ENCODE peak calls at places on chromosomes 3 and 15, in eight cellular contexts. X is Peyer's patch, Z is fibroblast of lung, G is AG04450, W is endodermal cell, E is mammary epithelial cell, I is A549, V is heart left ventricle. N is an unnamed sample. For H3K9me3, the result is how much of the 10 kb centered on the place peaks cover.

GRCh38 chr15:38589502-38589901 is 24.9 kb upstream of the RASGRP1 start:
- DNase-seq in I (peak), G (peak), E (peak), V (peak), W (no peak), X (no peak), Z (peak), N (no peak)

GRCh38 chr3:31704651-31705179 is 172.0 kb downstream of the STT3B start:
- DNase-seq in I (peak), W (no peak), G (peak), V (peak), Z (peak), E (peak), X (no peak), N (no peak)

GRCh38 chr15:77907824-77908751 is 169.4 kb downstream of the TBC1D2B start:
- DNase-seq in I (no peak), X (peak), G (no peak), Z (peak), E (no peak), W (peak), V (no peak), N (peak)

GRCh38 chr3:194664857-194665256 is 7.1 kb downstream of the LSG1 start:
- DNase-seq in Z (no peak), W (no peak), E (no peak), G (no peak), I (no peak), V (no peak), X (no peak), N (no peak)

GRCh38 chr3:14773691-14774128 is 45.1 kb upstream of the FGD5 start:
- DNase-seq in G (no peak), X (no peak), I (no peak), W (peak), V (no peak), Z (no peak), E (no peak), N (no peak)

GRCh38 chr3:157204431-157204830 is 44.5 kb upstream of the CCNL1 start:
- DNase-seq in X (no peak), I (peak), G (peak), V (no peak), Z (peak), W (no peak), E (peak), N (no peak)

GRCh38 chr15:59976480-59976879 is 27.6 kb upstream of the FOXB1 start:
- DNase-seq in I (no peak), E (no peak), G (no peak), X (peak), Z (no peak), W (no peak), V (no peak), N (no peak)

GRCh38 chr15:41847981-41848380 is 9.3 kb downstream of the PLA2G4B start:
- DNase-seq in I (no peak), X (no peak), Z (no peak), W (no peak), G (no peak), E (no peak), V (no peak), N (no peak)

GRCh38 chr3:176948123-176948522 is 249.2 kb downstream of the TBL1XR1 start:
- DNase-seq in Z (no peak), X (no peak), V (no peak), G (no peak), I (no peak), E (no peak), W (no peak), N (no peak)

GRCh38 chr15:25709437-25710159 is 153.5 kb downstream of the ATP10A start:
- DNase-seq in V (no peak), E (no peak), Z (no peak), G (no peak), X (no peak), I (no peak), W (no peak), N (no peak)

GRCh38 chr15:72230197-72231065 is 559 bp downstream of the PKM start:
- DNase-seq in I (peak), W (peak), Z (peak), E (peak), X (peak), V (peak), G (peak), N (peak)

GRCh38 chr3:173983353-173983752 is 585.8 kb downstream of the NLGN1 start:
- DNase-seq in G (no peak), I (no peak), V (no peak), W (no peak), E (no peak), Z (no peak), X (no peak), N (no peak)

GRCh38 chr3:11844891-11845290 is 1.8 kb downstream of the TAMM41 start:
- DNase-seq in Z (no peak), W (no peak), E (no peak), X (no peak), G (no peak), I (no peak), V (no peak), N (no peak)

GRCh38 chr3:15015456-15015855 is 49.7 kb downstream of the MRPS25 start:
- DNase-seq in E (no peak), X (no peak), Z (no peak), G (no peak), I (no peak), V (no peak), W (no peak), N (no peak)

GRCh38 chr15:57743424-57743823 is 36.9 kb downstream of the POLR2M start:
- DNase-seq in I (peak), Z (no peak), G (no peak), V (no peak), W (peak), E (no peak), X (no peak), N (no peak)

GRCh38 chr15:59296181-59296617 is 76.5 kb downstream of the MYO1E start:
- DNase-seq in V (no peak), X (no peak), I (peak), Z (peak), E (peak), G (peak), W (peak), N (no peak)

GRCh38 chr15:31177936-31178335 is 76.4 kb upstream of the TRPM1 start:
- DNase-seq in Z (no peak), I (no peak), G (no peak), X (no peak), V (no peak), E (no peak), W (no peak), N (no peak)

GRCh38 chr15:40776537-40777141 is 6.9 kb downstream of the C15orf62 start:
- DNase-seq in G (no peak), Z (peak), X (no peak), V (no peak), I (no peak), E (peak), W (no peak), N (peak)

GRCh38 chr3:171811059-171811912 is 1.0 kb upstream of the PLD1 start:
- DNase-seq in G (peak), I (peak), W (no peak), E (peak), V (no peak), Z (peak), X (no peak), N (no peak)

GRCh38 chr3:105791134-105791533 is 77.7 kb downstream of the CBLB start:
- DNase-seq in X (no peak), V (no peak), W (no peak), G (no peak), Z (peak), E (no peak), I (no peak), N (no peak)

GRCh38 chr15:87142096-87142495 is 1062.4 kb downstream of the AGBL1 start:
- DNase-seq in Z (no peak), W (no peak), X (no peak), E (no peak), V (no peak), G (no peak), I (no peak), N (no peak)

GRCh38 chr3:15527031-15527459 is 5.5 kb upstream of the COLQ start:
- DNase-seq in G (no peak), X (no peak), Z (peak), W (peak), V (no peak), E (no peak), I (no peak), N (peak)

DNA sequence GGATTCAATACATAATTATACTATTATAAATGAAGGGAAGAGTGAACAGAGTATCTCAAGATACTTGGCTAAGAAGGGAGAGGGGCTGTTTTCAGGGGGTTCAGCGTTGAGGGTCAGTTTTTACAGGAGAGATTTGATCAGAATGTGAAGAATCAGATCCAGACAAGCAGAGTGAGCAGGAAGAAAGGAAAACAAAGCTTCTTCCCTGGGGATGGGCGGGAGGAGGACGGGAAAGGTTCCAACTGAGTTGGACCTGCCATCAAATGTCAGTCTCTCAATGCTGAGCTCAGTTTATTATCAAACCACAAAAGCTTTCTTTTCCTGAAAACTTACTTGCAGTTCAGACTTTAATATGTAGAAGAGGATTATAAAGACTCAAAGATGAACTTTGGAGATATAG is 6.0 kb upstream of the MELTF start:
- DNase-seq in G (no peak), X (no peak), E (no peak), I (no peak), Z (no peak), W (no peak), V (no peak), N (no peak)
- TF ChIP-seq CTCF in G (no peak), X (no peak), E (no peak), I (no peak), Z (no peak), W (no peak), V (no peak), N (no peak)

GRCh38 chr15:62269504-62269903 is 104.4 kb upstream of the C2CD4B start:
- DNase-seq in X (no peak), E (peak), V (no peak), G (no peak), W (no peak), Z (peak), I (no peak), N (no peak)
- H3K9me3 ChIP-seq in X (under half), E (under half), V (under half), G (under half), W (under half), Z (under half), I (under half), N (under half)

GRCh38 chr15:80838666-80839065 is 59.5 kb downstream of the CEMIP start:
- DNase-seq in V (no peak), G (no peak), I (no peak), W (no peak), X (no peak), Z (no peak), E (no peak), N (no peak)
- TF ChIP-seq CTCF in V (no peak), G (no peak), I (no peak), W (no peak), X (no peak), Z (no peak), E (no peak), N (no peak)

GRCh38 chr15:22227961-22228762 is 147.8 kb downstream of the OR4M2 start:
- DNase-seq in G (no peak), X (no peak), Z (no peak), I (no peak), W (no peak), E (no peak), V (no peak), N (no peak)

GRCh38 chr15:22224241-22224671 is 143.9 kb downstream of the OR4M2 start:
- DNase-seq in G (no peak), W (no peak), E (no peak), X (peak), I (peak), V (no peak), Z (no peak), N (no peak)

GRCh38 chr15:22229971-22230815 is 149.9 kb downstream of the OR4M2 start:
- DNase-seq in V (no peak), W (no peak), Z (no peak), G (no peak), E (no peak), X (no peak), I (no peak), N (no peak)

GRCh38 chr15:22226034-22226790 is 145.9 kb downstream of the OR4M2 start:
- DNase-seq in X (peak), G (no peak), Z (no peak), I (no peak), V (no peak), W (no peak), E (no peak), N (no peak)

GRCh38 chr15:22227411-22227810 is 147.1 kb downstream of the OR4M2 start:
- DNase-seq in X (peak), E (no peak), W (no peak), V (no peak), G (no peak), Z (no peak), I (no peak), N (no peak)
- H3K9me3 ChIP-seq in X (under half), E (under half), W (half or more), V (under half), G (half or more), Z (under half), I (under half), N (under half)

GRCh38 chr3:112653881-112654300 is 12.9 kb upstream of the CCDC80 start:
- DNase-seq in W (no peak), V (peak), X (no peak), G (peak), Z (peak), I (peak), E (peak), N (no peak)
- TF ChIP-seq CTCF in W (no peak), V (no peak), X (no peak), G (peak), Z (no peak), I (no peak), E (no peak), N (no peak)

GRCh38 chr15:79923068-79923514 is 26.3 kb upstream of the MTHFS start:
- DNase-seq in W (peak), E (peak), I (peak), Z (peak), X (peak), V (peak), G (no peak), N (peak)

GRCh38 chr15:79919090-79919748 is 22.4 kb upstream of the MTHFS start:
- DNase-seq in E (no peak), X (no peak), G (no peak), I (no peak), W (peak), Z (no peak), V (no peak), N (no peak)

GRCh38 chr15:79922512-79923067 is 25.8 kb upstream of the MTHFS start:
- DNase-seq in X (no peak), E (no peak), I (no peak), Z (peak), V (no peak), W (no peak), G (no peak), N (no peak)

GRCh38 chr15:79918278-79918677 is 21.5 kb upstream of the MTHFS start:
- DNase-seq in V (no peak), X (no peak), G (no peak), W (peak), I (no peak), E (no peak), Z (no peak), N (no peak)

GRCh38 chr15:79919749-79920511 is 23.1 kb upstream of the MTHFS start:
- DNase-seq in Z (no peak), X (no peak), W (peak), V (no peak), G (no peak), I (no peak), E (no peak), N (no peak)
- H3K9me3 ChIP-seq in Z (under half), X (under half), W (half or more), V (under half), G (half or more), I (half or more), E (under half), N (under half)

GRCh38 chr15:81386947-81387346 is 12.9 kb upstream of the TMC3 start:
- DNase-seq in Z (peak), V (no peak), X (no peak), E (no peak), I (no peak), W (no peak), G (no peak), N (no peak)
- TF ChIP-seq CTCF in Z (no peak), V (no peak), X (no peak), E (no peak), I (no peak), W (no peak), G (no peak), N (no peak)

GRCh38 chr3:185233328-185233727 is 20.5 kb downstream of the EHHADH start:
- DNase-seq in E (no peak), Z (no peak), I (no peak), V (no peak), X (no peak), G (no peak), W (no peak), N (no peak)
- H3K9me3 ChIP-seq in E (under half), Z (under half), I (under half), V (under half), X (under half), G (under half), W (under half), N (under half)

DNA sequence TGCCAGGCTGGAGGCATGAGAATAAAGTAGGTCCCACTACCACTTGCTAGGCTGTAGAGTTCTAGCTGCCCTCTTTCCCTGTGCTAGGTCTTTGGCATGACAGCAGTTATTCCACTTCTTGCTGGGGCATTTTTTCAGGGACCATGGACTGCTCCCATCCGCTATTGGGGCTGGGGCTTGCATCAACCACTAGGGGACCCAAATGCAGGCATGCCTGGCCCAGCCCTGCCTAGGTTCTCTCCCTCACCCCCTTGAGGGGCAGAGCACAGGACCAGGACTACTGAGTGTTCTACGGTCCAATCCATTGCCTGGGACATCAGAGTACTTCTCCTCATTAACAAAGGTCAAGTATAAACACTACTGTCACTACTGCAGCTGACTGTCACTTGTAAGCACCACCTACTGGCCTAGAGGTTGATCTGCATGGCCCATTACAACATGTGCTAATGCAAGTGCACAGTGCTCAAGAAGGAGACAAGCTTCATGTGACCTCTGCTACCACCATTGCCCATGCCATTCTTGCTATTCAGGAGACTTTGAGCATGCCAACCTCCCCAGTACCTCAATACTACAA is 270.5 kb downstream of the MBNL1 start:
- DNase-seq in X (no peak), W (peak), G (no peak), Z (no peak), V (no peak), E (no peak), I (peak), N (no peak)
- TF ChIP-seq CTCF in X (peak), W (peak), G (no peak), Z (no peak), V (no peak), E (no peak), I (no peak), N (no peak)

GRCh38 chr3:195892355-195893120 is 15.8 kb downstream of the TNK2 start:
- DNase-seq in G (no peak), X (no peak), V (peak), W (peak), Z (peak), E (peak), I (no peak), N (peak)

GRCh38 chr3:195892105-195892354 is 16.3 kb downstream of the TNK2 start:
- DNase-seq in E (no peak), G (no peak), I (no peak), X (no peak), V (no peak), W (no peak), Z (no peak), N (no peak)

GRCh38 chr3:195893516-195893915 is 14.8 kb downstream of the TNK2 start:
- DNase-seq in E (no peak), W (no peak), X (no peak), Z (no peak), V (no peak), G (no peak), I (no peak), N (peak)

GRCh38 chr3:195893916-195894315 is 14.4 kb downstream of the TNK2 start:
- DNase-seq in X (no peak), W (no peak), G (no peak), Z (no peak), V (no peak), E (no peak), I (no peak), N (no peak)

DNA sequence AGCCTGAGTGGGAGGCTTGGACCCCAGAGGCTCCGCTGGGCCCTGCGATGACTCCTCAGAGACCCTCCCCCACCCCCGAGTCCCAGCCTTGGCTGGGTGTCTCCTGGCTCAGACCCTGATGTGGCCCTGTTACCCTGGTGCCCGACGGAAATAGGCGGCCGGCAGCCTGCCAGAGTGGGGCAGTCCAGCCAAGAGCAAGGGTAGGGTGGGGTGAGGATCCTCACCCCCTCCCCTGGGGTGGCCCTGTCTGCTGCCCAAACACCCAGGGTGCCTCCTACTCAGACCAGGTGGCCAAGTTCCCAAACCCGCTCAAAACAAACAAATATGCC is 15.3 kb downstream of the TNK2 start:
- DNase-seq in X (no peak), V (peak), W (no peak), E (no peak), Z (no peak), I (no peak), G (no peak), N (peak)
- H3K9me3 ChIP-seq in X (under half), V (under half), W (under half), E (under half), Z (under half), I (under half), G (under half), N (under half)